ENCODE peak calls at places on chromosome X, in nine cellular contexts. One of them, this sample, is unnamed.
A peak's percentile ranks its signal among the peaks of the same experiment; 100 is the strongest.

GRCh38 chrX:77346859-77347258 is 100.3 kb upstream of the FGF16 start:
- DNase-seq in cardiac muscle cell: no peak
- DNase-seq in psoas muscle: no peak
- DNase-seq in heart left ventricle: no peak
- DNase-seq in lung: no peak
- DNase-seq in endothelial cell of umbilical vein: no peak
- DNase-seq in CD8-positive, alpha-beta T cell: no peak
- DNase-seq in GM23248: no peak
- DNase-seq in AG04450: no peak
- DNase-seq in this sample: no peak

GRCh38 chrX:139083191-139083590 is 371.7 kb upstream of the FGF13 start:
- DNase-seq in CD8-positive, alpha-beta T cell: no peak
- DNase-seq in endothelial cell of umbilical vein: no peak
- DNase-seq in cardiac muscle cell: no peak
- DNase-seq in heart left ventricle: no peak
- DNase-seq in GM23248: no peak
- DNase-seq in psoas muscle: no peak
- DNase-seq in AG04450: no peak
- DNase-seq in lung: no peak
- DNase-seq in this sample: no peak

GRCh38 chrX:18983711-18984380 is at the start of gene PHKA2:
- DNase-seq in GM23248: peak; percentile 70
- DNase-seq in lung: peak; percentile 48
- DNase-seq in endothelial cell of umbilical vein: no peak
- DNase-seq in psoas muscle: peak; percentile 64
- DNase-seq in heart left ventricle: peak; percentile 69
- DNase-seq in AG04450: no peak
- DNase-seq in cardiac muscle cell: no peak
- DNase-seq in CD8-positive, alpha-beta T cell: no peak
- DNase-seq in this sample: peak; percentile 61

GRCh38 chrX:15570145-15570544 is 30.6 kb downstream of the ACE2 start:
- DNase-seq in heart left ventricle: no peak
- DNase-seq in cardiac muscle cell: no peak
- DNase-seq in endothelial cell of umbilical vein: no peak
- DNase-seq in lung: no peak
- DNase-seq in psoas muscle: no peak
- DNase-seq in AG04450: no peak
- DNase-seq in CD8-positive, alpha-beta T cell: no peak
- DNase-seq in GM23248: no peak
- DNase-seq in this sample: no peak

GRCh38 chrX:5726246-5726645 is 502.4 kb downstream of the NLGN4X start:
- DNase-seq in GM23248: no peak
- DNase-seq in endothelial cell of umbilical vein: no peak
- DNase-seq in cardiac muscle cell: no peak
- DNase-seq in CD8-positive, alpha-beta T cell: no peak
- DNase-seq in lung: no peak
- DNase-seq in heart left ventricle: no peak
- DNase-seq in AG04450: no peak
- DNase-seq in psoas muscle: no peak
- DNase-seq in this sample: peak; percentile 34

GRCh38 chrX:120575379-120576114 is 14.8 kb upstream of the CUL4B start:
- DNase-seq in endothelial cell of umbilical vein: no peak
- DNase-seq in lung: no peak
- DNase-seq in GM23248: no peak
- DNase-seq in AG04450: no peak
- DNase-seq in CD8-positive, alpha-beta T cell: no peak
- DNase-seq in cardiac muscle cell: no peak
- DNase-seq in heart left ventricle: no peak
- DNase-seq in psoas muscle: no peak
- DNase-seq in this sample: no peak

GRCh38 chrX:49220100-49220499 is 13.0 kb downstream of the CACNA1F start:
- DNase-seq in AG04450: no peak
- DNase-seq in cardiac muscle cell: no peak
- DNase-seq in endothelial cell of umbilical vein: no peak
- DNase-seq in psoas muscle: no peak
- DNase-seq in lung: no peak
- DNase-seq in GM23248: no peak
- DNase-seq in heart left ventricle: no peak
- DNase-seq in CD8-positive, alpha-beta T cell: no peak
- DNase-seq in this sample: no peak

GRCh38 chrX:19912-20571 is 261.1 kb upstream of the PLCXD1 start:
- DNase-seq in cardiac muscle cell: no peak
- DNase-seq in AG04450: no peak
- DNase-seq in heart left ventricle: no peak
- DNase-seq in endothelial cell of umbilical vein: no peak
- DNase-seq in GM23248: peak; percentile 13
- DNase-seq in psoas muscle: no peak
- DNase-seq in CD8-positive, alpha-beta T cell: peak; percentile 19
- DNase-seq in lung: no peak
- DNase-seq in this sample: peak; percentile 3

GRCh38 chrX:9122504-9123245 is 88.7 kb upstream of the FAM9B start:
- DNase-seq in endothelial cell of umbilical vein: no peak
- DNase-seq in psoas muscle: no peak
- DNase-seq in CD8-positive, alpha-beta T cell: no peak
- DNase-seq in cardiac muscle cell: no peak
- DNase-seq in lung: no peak
- DNase-seq in GM23248: peak; percentile 14
- DNase-seq in heart left ventricle: no peak
- DNase-seq in AG04450: no peak
- DNase-seq in this sample: peak; percentile 33

GRCh38 chrX:107775000-107775733 is 420 bp downstream of the TSC22D3 start:
- DNase-seq in cardiac muscle cell: no peak
- DNase-seq in AG04450: no peak
- DNase-seq in endothelial cell of umbilical vein: no peak
- DNase-seq in CD8-positive, alpha-beta T cell: peak; percentile 11
- DNase-seq in heart left ventricle: no peak
- DNase-seq in lung: no peak
- DNase-seq in psoas muscle: no peak
- DNase-seq in GM23248: no peak
- DNase-seq in this sample: no peak

GRCh38 chrX:107775734-107776511 is at the start of gene TSC22D3:
- DNase-seq in CD8-positive, alpha-beta T cell: peak; percentile 66
- DNase-seq in GM23248: peak; percentile 82
- DNase-seq in heart left ventricle: peak; percentile 73
- DNase-seq in psoas muscle: peak; percentile 81
- DNase-seq in endothelial cell of umbilical vein: peak; percentile 64
- DNase-seq in cardiac muscle cell: peak; percentile 83
- DNase-seq in AG04450: no peak
- DNase-seq in lung: peak; percentile 83
- DNase-seq in this sample: peak; percentile 84

GRCh38 chrX:107776649-107777535 is 641 bp upstream of the NCBP2L start:
- DNase-seq in AG04450: peak; percentile 62
- DNase-seq in heart left ventricle: peak; percentile 76
- DNase-seq in endothelial cell of umbilical vein: peak; percentile 87
- DNase-seq in cardiac muscle cell: peak; percentile 94
- DNase-seq in CD8-positive, alpha-beta T cell: peak; percentile 77
- DNase-seq in psoas muscle: peak; percentile 61
- DNase-seq in lung: peak; percentile 85
- DNase-seq in GM23248: peak; percentile 89
- DNase-seq in this sample: peak; percentile 91

GRCh38 chrX:107780525-107780924 is 3.0 kb downstream of the NCBP2L start:
- DNase-seq in AG04450: no peak
- DNase-seq in psoas muscle: no peak
- DNase-seq in CD8-positive, alpha-beta T cell: no peak
- DNase-seq in endothelial cell of umbilical vein: no peak
- DNase-seq in cardiac muscle cell: no peak
- DNase-seq in heart left ventricle: no peak
- DNase-seq in GM23248: no peak
- DNase-seq in lung: no peak
- DNase-seq in this sample: no peak

DNA sequence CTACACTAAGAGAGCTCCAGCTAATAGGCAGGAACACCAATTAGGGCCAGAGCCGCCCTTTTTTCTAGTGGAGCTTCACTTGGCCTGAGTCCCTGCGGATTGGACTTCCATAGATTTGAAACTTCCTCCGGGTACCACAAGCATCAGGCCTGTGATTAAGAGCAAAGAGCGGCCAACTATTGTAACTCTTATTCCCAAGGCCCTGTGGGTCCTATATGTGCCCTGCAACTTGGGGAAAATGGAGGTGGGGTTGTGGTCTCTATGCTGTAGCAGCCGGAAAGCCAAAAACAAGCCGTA is at the start of gene NCBP2L:
- DNase-seq in CD8-positive, alpha-beta T cell: no peak
- DNase-seq in psoas muscle: no peak
- DNase-seq in endothelial cell of umbilical vein: no peak
- DNase-seq in heart left ventricle: no peak
- DNase-seq in GM23248: no peak
- DNase-seq in lung: no peak
- DNase-seq in cardiac muscle cell: no peak
- DNase-seq in AG04450: no peak
- DNase-seq in this sample: no peak
- H3K27ac ChIP-seq in CD8-positive, alpha-beta T cell: peak within 1 kb of the TSS; percentile 71
- H3K27ac ChIP-seq in psoas muscle: peak within 1 kb of the TSS; percentile 84
- H3K27ac ChIP-seq in endothelial cell of umbilical vein: no peak within 1 kb of the TSS
- H3K27ac ChIP-seq in heart left ventricle: peak within 1 kb of the TSS; percentile 69
- H3K27ac ChIP-seq in GM23248: no peak within 1 kb of the TSS
- H3K27ac ChIP-seq in lung: peak within 1 kb of the TSS; percentile 85
- H3K27ac ChIP-seq in cardiac muscle cell: no peak within 1 kb of the TSS
- H3K27ac ChIP-seq in AG04450: no peak within 1 kb of the TSS
- H3K27ac ChIP-seq in this sample: no peak within 1 kb of the TSS

GRCh38 chrX:40152706-40153334 is 55.1 kb upstream of the BCOR start:
- DNase-seq in lung: no peak
- DNase-seq in endothelial cell of umbilical vein: no peak
- DNase-seq in AG04450: no peak
- DNase-seq in cardiac muscle cell: no peak
- DNase-seq in GM23248: peak; percentile 62
- DNase-seq in CD8-positive, alpha-beta T cell: no peak
- DNase-seq in heart left ventricle: peak; percentile 66
- DNase-seq in psoas muscle: peak; percentile 67
- DNase-seq in this sample: peak; percentile 34

GRCh38 chrX:40151211-40152172 is 53.7 kb upstream of the BCOR start:
- DNase-seq in endothelial cell of umbilical vein: no peak
- DNase-seq in GM23248: no peak
- DNase-seq in lung: no peak
- DNase-seq in AG04450: no peak
- DNase-seq in psoas muscle: peak; percentile 51
- DNase-seq in CD8-positive, alpha-beta T cell: no peak
- DNase-seq in heart left ventricle: no peak
- DNase-seq in cardiac muscle cell: no peak
- DNase-seq in this sample: peak; percentile 69

GRCh38 chrX:40153335-40154221 is 55.8 kb upstream of the BCOR start:
- DNase-seq in CD8-positive, alpha-beta T cell: peak; percentile 60
- DNase-seq in cardiac muscle cell: peak; percentile 56
- DNase-seq in heart left ventricle: no peak
- DNase-seq in psoas muscle: peak; percentile 48
- DNase-seq in endothelial cell of umbilical vein: no peak
- DNase-seq in lung: no peak
- DNase-seq in GM23248: peak; percentile 49
- DNase-seq in AG04450: no peak
- DNase-seq in this sample: peak; percentile 53

GRCh38 chrX:40150503-40150902 is 52.7 kb upstream of the BCOR start:
- DNase-seq in GM23248: no peak
- DNase-seq in AG04450: no peak
- DNase-seq in CD8-positive, alpha-beta T cell: no peak
- DNase-seq in heart left ventricle: no peak
- DNase-seq in psoas muscle: no peak
- DNase-seq in lung: no peak
- DNase-seq in cardiac muscle cell: no peak
- DNase-seq in endothelial cell of umbilical vein: no peak
- DNase-seq in this sample: peak; percentile 39

GRCh38 chrX:40152173-40152705 is 54.5 kb upstream of the BCOR start:
- DNase-seq in psoas muscle: peak; percentile 48
- DNase-seq in CD8-positive, alpha-beta T cell: peak; percentile 61
- DNase-seq in GM23248: peak; percentile 67
- DNase-seq in heart left ventricle: no peak
- DNase-seq in AG04450: no peak
- DNase-seq in endothelial cell of umbilical vein: no peak
- DNase-seq in lung: no peak
- DNase-seq in cardiac muscle cell: no peak
- DNase-seq in this sample: peak; percentile 49
- H3K27ac ChIP-seq in psoas muscle: peak overlapping the region; percentile 74
- H3K27ac ChIP-seq in CD8-positive, alpha-beta T cell: no peak overlapping the region
- H3K27ac ChIP-seq in GM23248: peak overlapping the region; percentile 62
- H3K27ac ChIP-seq in heart left ventricle: peak overlapping the region; percentile 81
- H3K27ac ChIP-seq in AG04450: no peak overlapping the region
- H3K27ac ChIP-seq in endothelial cell of umbilical vein: no peak overlapping the region
- H3K27ac ChIP-seq in lung: no peak overlapping the region
- H3K27ac ChIP-seq in cardiac muscle cell: no peak overlapping the region
- H3K27ac ChIP-seq in this sample: no peak overlapping the region

DNA sequence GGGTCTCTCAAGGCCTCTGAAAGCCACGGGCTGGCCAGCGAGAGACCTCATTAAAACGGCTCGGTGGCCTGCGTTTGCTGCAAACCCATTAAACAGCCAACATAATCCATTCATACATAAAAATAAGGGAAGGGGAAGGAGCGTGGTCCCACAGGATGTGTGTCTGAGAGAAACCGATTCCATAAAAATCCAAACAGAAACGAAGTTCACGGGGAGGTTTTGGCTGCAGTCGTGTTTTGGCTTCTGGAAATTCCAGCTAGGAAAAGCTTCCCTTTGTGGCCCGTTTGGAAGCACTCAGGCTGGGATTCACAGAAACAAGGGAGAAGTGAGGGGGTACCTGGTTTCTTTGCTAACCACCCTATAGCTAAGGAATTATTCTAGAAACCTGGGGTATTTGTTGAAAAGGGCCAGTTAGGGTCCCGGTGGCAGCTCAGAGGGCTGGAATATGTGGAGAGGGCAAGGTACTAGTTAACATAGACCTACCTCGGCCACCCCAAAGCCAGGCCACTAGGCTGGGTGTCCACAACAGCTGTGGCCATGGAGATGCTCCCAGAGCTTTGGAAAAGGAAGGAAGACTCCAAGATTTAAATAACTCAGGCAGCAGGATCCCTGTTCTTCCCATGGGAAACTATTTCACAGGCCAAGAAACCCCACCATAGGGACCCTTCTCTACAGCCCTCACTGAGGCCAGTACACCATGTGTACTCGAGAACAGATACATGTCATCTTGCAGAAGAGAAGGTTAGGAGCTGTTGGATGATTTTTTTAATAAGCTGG is 166.8 kb downstream of the BCOR start:
- DNase-seq in CD8-positive, alpha-beta T cell: no peak
- DNase-seq in psoas muscle: no peak
- DNase-seq in GM23248: no peak
- DNase-seq in heart left ventricle: no peak
- DNase-seq in AG04450: no peak
- DNase-seq in lung: no peak
- DNase-seq in endothelial cell of umbilical vein: no peak
- DNase-seq in cardiac muscle cell: no peak
- DNase-seq in this sample: no peak
- H3K27ac ChIP-seq in CD8-positive, alpha-beta T cell: no peak overlapping the region
- H3K27ac ChIP-seq in psoas muscle: no peak overlapping the region
- H3K27ac ChIP-seq in GM23248: no peak overlapping the region
- H3K27ac ChIP-seq in heart left ventricle: peak overlapping the region; percentile 32
- H3K27ac ChIP-seq in AG04450: no peak overlapping the region
- H3K27ac ChIP-seq in lung: no peak overlapping the region
- H3K27ac ChIP-seq in endothelial cell of umbilical vein: no peak overlapping the region
- H3K27ac ChIP-seq in cardiac muscle cell: no peak overlapping the region
- H3K27ac ChIP-seq in this sample: no peak overlapping the region

DNA sequence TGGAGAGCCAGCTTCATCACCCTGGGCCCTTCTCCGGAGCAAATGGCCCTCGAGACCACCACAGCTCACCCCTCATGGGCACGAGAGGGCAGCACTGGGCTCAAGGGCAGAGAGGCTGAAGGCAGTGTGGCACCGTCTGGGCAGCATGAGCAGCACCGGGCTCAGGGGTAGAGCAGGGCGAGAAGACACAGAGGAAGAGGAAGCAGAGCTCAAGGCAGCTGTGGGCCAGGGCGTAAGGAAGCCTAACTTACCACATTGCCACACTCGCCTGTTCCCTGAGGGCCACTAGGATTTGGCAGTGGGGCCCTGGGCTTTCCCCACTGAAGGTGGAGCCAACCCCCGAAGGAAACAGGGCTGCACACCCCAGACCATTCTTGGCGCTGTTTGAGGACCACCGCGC is 15.5 kb downstream of the ZNF185 start:
- DNase-seq in lung: no peak
- DNase-seq in GM23248: no peak
- DNase-seq in CD8-positive, alpha-beta T cell: no peak
- DNase-seq in endothelial cell of umbilical vein: no peak
- DNase-seq in psoas muscle: no peak
- DNase-seq in cardiac muscle cell: no peak
- DNase-seq in AG04450: no peak
- DNase-seq in heart left ventricle: no peak
- DNase-seq in this sample: no peak
- H3K27ac ChIP-seq in lung: no peak overlapping the region
- H3K27ac ChIP-seq in GM23248: no peak overlapping the region
- H3K27ac ChIP-seq in CD8-positive, alpha-beta T cell: no peak overlapping the region
- H3K27ac ChIP-seq in endothelial cell of umbilical vein: no peak overlapping the region
- H3K27ac ChIP-seq in psoas muscle: no peak overlapping the region
- H3K27ac ChIP-seq in cardiac muscle cell: no peak overlapping the region
- H3K27ac ChIP-seq in AG04450: no peak overlapping the region
- H3K27ac ChIP-seq in heart left ventricle: no peak overlapping the region
- H3K27ac ChIP-seq in this sample: no peak overlapping the region